ENCODE peak calls at places on chromosome 15, in four cellular contexts. K, O, E and P are unnamed samples.

GRCh38 chr15:86384191-86384590 is 304.5 kb downstream of the AGBL1 start:
- DNase-seq in K (no peak), O (no peak), E (no peak), P (no peak)

GRCh38 chr15:77974098-77974414 is 103.5 kb downstream of the TBC1D2B start:
- DNase-seq in K (peak; percentile 56), O (no peak), E (peak; percentile 33), P (no peak)

GRCh38 chr15:27271258-27271657 is 300.3 kb downstream of the GABRG3 start:
- DNase-seq in K (no peak), O (peak; percentile 54), E (peak; percentile 64), P (no peak)

GRCh38 chr15:61798631-61799030 is 261.6 kb downstream of the VPS13C start:
- DNase-seq in K (no peak), O (no peak), E (no peak), P (no peak)

GRCh38 chr15:81006124-81006523 is 5.4 kb downstream of the TLNRD1 start:
- DNase-seq in K (no peak), O (no peak), E (no peak), P (no peak)

GRCh38 chr15:79195802-79196201 is 86.7 kb upstream of the ANKRD34C start:
- DNase-seq in K (no peak), O (no peak), E (peak; percentile 76), P (no peak)

GRCh38 chr15:75669191-75669878 is 21.6 kb downstream of the SNX33 start:
- DNase-seq in K (peak; percentile 62), O (no peak), E (no peak), P (no peak)

GRCh38 chr15:25431821-25432561 is 6.8 kb downstream of the UBE3A start:
- DNase-seq in K (no peak), O (no peak), E (no peak), P (no peak)

GRCh38 chr15:29888651-29889050 is 66.4 kb upstream of the TJP1 start:
- DNase-seq in K (peak; percentile 77), O (no peak), E (no peak), P (peak; percentile 91)

GRCh38 chr15:35616436-35617271 is 70.7 kb upstream of the DPH6 start:
- DNase-seq in K (peak; percentile 21), O (no peak), E (no peak), P (no peak)

GRCh38 chr15:57703387-57703786 is 3.1 kb upstream of the POLR2M start:
- DNase-seq in K (no peak), O (no peak), E (no peak), P (no peak)

GRCh38 chr15:99970891-99971330 is 237.7 kb upstream of the LYSMD4 start:
- DNase-seq in K (no peak), O (no peak), E (no peak), P (no peak)

GRCh38 chr15:75732206-75732808 is 19.7 kb upstream of the CSPG4 start:
- DNase-seq in K (no peak), O (no peak), E (no peak), P (no peak)

GRCh38 chr15:96341465-96342142 is 11.1 kb downstream of the NR2F2 start:
- DNase-seq in K (no peak), O (peak; percentile 62), E (peak; percentile 64), P (no peak)

GRCh38 chr15:48283361-48284157 is 47.7 kb upstream of the DUT start:
- DNase-seq in K (no peak), O (no peak), E (no peak), P (no peak)

GRCh38 chr15:95017950-95018349 is 786.6 kb downstream of the MCTP2 start:
- DNase-seq in K (no peak), O (peak; percentile 44), E (no peak), P (peak; percentile 90)

GRCh38 chr15:80072285-80072684 is 12.8 kb downstream of the ZFAND6 start:
- DNase-seq in K (peak; percentile 91), O (no peak), E (no peak), P (peak; percentile 97)

GRCh38 chr15:70488941-70489848 is 274.2 kb downstream of the UACA start:
- DNase-seq in K (no peak), O (no peak), E (no peak), P (no peak)

GRCh38 chr15:67017318-67017717 is 48.1 kb upstream of the SMAD3 start:
- DNase-seq in K (no peak), O (no peak), E (no peak), P (no peak)

GRCh38 chr15:39061952-39062464 is 497.4 kb upstream of the RASGRP1 start:
- DNase-seq in K (no peak), O (no peak), E (no peak), P (peak; percentile 34)
- H3K56ac ChIP-seq in K (no peak overlapping the region), O (no peak overlapping the region), E (no peak overlapping the region), P (no peak overlapping the region)

DNA sequence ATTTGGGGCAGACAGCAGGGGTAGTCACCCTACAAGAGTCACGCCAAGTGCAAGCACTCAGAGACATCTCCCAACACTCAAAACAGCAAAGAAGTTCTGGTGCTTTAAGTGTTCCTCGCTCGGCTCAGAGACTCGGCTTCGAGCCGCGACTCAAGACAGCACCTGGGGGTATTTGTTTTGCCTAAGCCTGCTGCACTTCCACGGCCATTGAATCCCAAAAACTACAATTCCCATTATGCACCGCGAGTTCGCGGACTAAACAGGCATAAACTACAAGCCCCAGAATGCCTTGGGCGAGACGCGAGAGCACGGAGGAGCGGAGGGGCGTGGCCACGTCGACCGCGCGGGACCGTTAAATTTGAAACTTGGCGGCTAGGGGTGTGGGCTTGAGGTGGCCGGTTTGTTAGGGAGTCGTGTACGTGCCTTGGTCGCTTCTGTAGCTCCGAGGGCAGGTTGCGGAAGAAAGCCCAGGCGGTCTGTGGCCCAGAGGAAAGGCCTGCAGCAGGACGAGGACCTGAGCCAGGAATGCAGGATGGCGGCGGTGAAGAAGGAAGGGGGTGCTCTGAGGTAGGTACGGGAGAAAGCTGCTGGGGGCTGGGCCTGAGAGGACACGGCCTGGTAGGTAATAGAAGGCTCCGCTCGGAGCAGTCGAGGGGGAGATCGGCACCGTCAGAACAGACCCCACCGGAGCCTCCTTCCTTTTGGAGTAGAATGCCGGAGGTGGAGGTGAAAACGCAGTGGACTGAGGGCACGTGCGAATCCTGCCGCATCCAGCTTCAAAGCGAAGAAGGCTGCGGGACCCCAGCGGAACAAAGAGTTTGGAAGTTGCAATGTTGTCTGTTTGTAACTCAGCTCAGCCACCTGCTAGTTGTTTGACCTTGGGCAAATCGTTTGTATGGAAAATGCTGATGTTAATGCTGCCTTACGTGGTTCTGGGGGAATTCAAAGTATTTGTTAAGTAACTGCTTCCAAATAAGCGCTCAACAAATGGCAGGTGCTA is at the start of gene BUB1B:
- DNase-seq in K (peak; percentile 87), O (peak; percentile 97), E (peak; percentile 95), P (peak; percentile 99)
- H3K56ac ChIP-seq in K (peak within 1 kb of the TSS; percentile 65), O (peak within 1 kb of the TSS; percentile 23), E (peak within 1 kb of the TSS; percentile 65), P (peak within 1 kb of the TSS; percentile 94)

GRCh38 chr15:73964736-73965093 is 27.4 kb downstream of the STOML1 start:
- DNase-seq in K (peak; percentile 72), O (peak; percentile 94), E (peak; percentile 97), P (peak; percentile 95)
- H3K56ac ChIP-seq in K (no peak overlapping the region), O (no peak overlapping the region), E (no peak overlapping the region), P (peak overlapping the region; percentile 88)

GRCh38 chr15:90208372-90208771 is 7.2 kb downstream of the SEMA4B start:
- DNase-seq in K (no peak), O (no peak), E (no peak), P (no peak)
- H3K56ac ChIP-seq in K (no peak overlapping the region), O (no peak overlapping the region), E (no peak overlapping the region), P (no peak overlapping the region)

DNA sequence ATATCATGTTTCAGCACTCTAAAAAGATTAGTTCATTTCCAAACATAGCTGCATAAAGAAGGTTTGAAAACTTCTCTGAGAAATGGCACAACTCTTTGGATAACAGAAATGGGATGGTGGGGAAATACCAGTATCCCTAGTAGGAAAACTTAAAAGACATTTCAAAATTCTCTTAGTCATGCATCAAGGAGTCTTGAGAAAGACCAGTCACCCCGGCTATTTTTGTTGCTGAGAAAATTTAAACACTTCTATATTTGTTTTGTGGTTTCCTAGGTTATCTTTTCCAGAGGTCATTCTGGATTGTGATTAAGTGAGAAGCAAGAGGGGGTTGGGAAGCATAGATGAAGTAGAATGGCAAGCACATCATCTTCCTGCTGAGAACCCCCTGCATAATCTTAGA is 447.7 kb upstream of the THBS1 start:
- DNase-seq in K (peak; percentile 91), O (no peak), E (no peak), P (no peak)
- H3K56ac ChIP-seq in K (peak overlapping the region; percentile 30), O (no peak overlapping the region), E (no peak overlapping the region), P (no peak overlapping the region)

GRCh38 chr15:82545478-82545877 is 5.2 kb upstream of the RPS17 start:
- DNase-seq in K (no peak), O (no peak), E (no peak), P (no peak)
- H3K56ac ChIP-seq in K (no peak overlapping the region), O (no peak overlapping the region), E (no peak overlapping the region), P (no peak overlapping the region)

GRCh38 chr15:98035134-98035533 is 74.6 kb downstream of the ARRDC4 start:
- DNase-seq in K (no peak), O (no peak), E (no peak), P (no peak)
- H3K56ac ChIP-seq in K (no peak overlapping the region), O (no peak overlapping the region), E (no peak overlapping the region), P (no peak overlapping the region)